ENCODE peak calls at places on chromosomes 16 and 17, in ten cellular contexts. One of them, this sample, is unnamed.

GRCh38 chr16:6144441-6144840 is 1046.8 kb upstream of the EEF2KMT start:
- DNase-seq in ovary: no peak
- DNase-seq in prostate gland: no peak
- DNase-seq in BJ: no peak
- DNase-seq in breast epithelium: no peak
- DNase-seq in H1: no peak
- DNase-seq in upper lobe of right lung: no peak
- DNase-seq in adipocyte: no peak
- DNase-seq in OCI-LY7: no peak
- DNase-seq in IMR-90: no peak
- DNase-seq in this sample: no peak

GRCh38 chr17:9982159-9982558 is 77.1 kb upstream of the RCVRN start:
- DNase-seq in BJ: no peak
- DNase-seq in breast epithelium: peak
- DNase-seq in adipocyte: no peak
- DNase-seq in OCI-LY7: no peak
- DNase-seq in prostate gland: no peak
- DNase-seq in ovary: no peak
- DNase-seq in upper lobe of right lung: no peak
- DNase-seq in H1: peak
- DNase-seq in IMR-90: no peak
- DNase-seq in this sample: no peak

GRCh38 chr17:31609331-31609730 is 217.9 kb downstream of the RAB11FIP4 start:
- DNase-seq in adipocyte: no peak
- DNase-seq in OCI-LY7: no peak
- DNase-seq in ovary: no peak
- DNase-seq in BJ: no peak
- DNase-seq in IMR-90: no peak
- DNase-seq in prostate gland: no peak
- DNase-seq in upper lobe of right lung: no peak
- DNase-seq in breast epithelium: no peak
- DNase-seq in H1: no peak
- DNase-seq in this sample: no peak

GRCh38 chr17:78484300-78485159 is 92.7 kb downstream of the DNAH17 start:
- DNase-seq in BJ: no peak
- DNase-seq in adipocyte: peak
- DNase-seq in H1: no peak
- DNase-seq in ovary: no peak
- DNase-seq in breast epithelium: no peak
- DNase-seq in prostate gland: no peak
- DNase-seq in OCI-LY7: peak
- DNase-seq in IMR-90: no peak
- DNase-seq in upper lobe of right lung: peak
- DNase-seq in this sample: no peak

GRCh38 chr17:29784661-29785060 is 145.4 kb downstream of the SSH2 start:
- DNase-seq in ovary: no peak
- DNase-seq in OCI-LY7: no peak
- DNase-seq in upper lobe of right lung: no peak
- DNase-seq in prostate gland: no peak
- DNase-seq in adipocyte: peak
- DNase-seq in IMR-90: peak
- DNase-seq in BJ: no peak
- DNase-seq in H1: no peak
- DNase-seq in breast epithelium: no peak
- DNase-seq in this sample: no peak

GRCh38 chr17:82297280-82297803 is 20.1 kb downstream of the CD7 start:
- DNase-seq in prostate gland: peak
- DNase-seq in adipocyte: peak
- DNase-seq in upper lobe of right lung: peak
- DNase-seq in H1: no peak
- DNase-seq in IMR-90: no peak
- DNase-seq in OCI-LY7: peak
- DNase-seq in ovary: peak
- DNase-seq in breast epithelium: peak
- DNase-seq in BJ: peak
- DNase-seq in this sample: peak

GRCh38 chr17:34269969-34270368 is at the start of gene CCL7:
- DNase-seq in OCI-LY7: no peak
- DNase-seq in upper lobe of right lung: no peak
- DNase-seq in breast epithelium: no peak
- DNase-seq in prostate gland: no peak
- DNase-seq in IMR-90: peak
- DNase-seq in ovary: no peak
- DNase-seq in adipocyte: no peak
- DNase-seq in BJ: no peak
- DNase-seq in H1: no peak
- DNase-seq in this sample: no peak

GRCh38 chr17:39244016-39244599 is 18.4 kb upstream of the STAC2 start:
- DNase-seq in adipocyte: no peak
- DNase-seq in breast epithelium: no peak
- DNase-seq in prostate gland: no peak
- DNase-seq in BJ: no peak
- DNase-seq in upper lobe of right lung: no peak
- DNase-seq in OCI-LY7: peak
- DNase-seq in ovary: no peak
- DNase-seq in H1: no peak
- DNase-seq in IMR-90: no peak
- DNase-seq in this sample: no peak

GRCh38 chr16:81618661-81619060 is 160.4 kb upstream of the PLCG2 start:
- DNase-seq in H1: no peak
- DNase-seq in breast epithelium: no peak
- DNase-seq in BJ: no peak
- DNase-seq in OCI-LY7: no peak
- DNase-seq in ovary: no peak
- DNase-seq in adipocyte: no peak
- DNase-seq in prostate gland: peak
- DNase-seq in IMR-90: no peak
- DNase-seq in upper lobe of right lung: no peak
- DNase-seq in this sample: no peak

GRCh38 chr17:67276075-67276474 is 31.1 kb upstream of the HELZ start:
- DNase-seq in ovary: no peak
- DNase-seq in prostate gland: no peak
- DNase-seq in OCI-LY7: peak
- DNase-seq in breast epithelium: no peak
- DNase-seq in adipocyte: no peak
- DNase-seq in H1: peak
- DNase-seq in upper lobe of right lung: no peak
- DNase-seq in IMR-90: no peak
- DNase-seq in BJ: no peak
- DNase-seq in this sample: no peak

GRCh38 chr16:87627542-87628245 is 25.4 kb downstream of the JPH3 start:
- DNase-seq in adipocyte: no peak
- DNase-seq in ovary: no peak
- DNase-seq in OCI-LY7: no peak
- DNase-seq in IMR-90: no peak
- DNase-seq in prostate gland: no peak
- DNase-seq in breast epithelium: no peak
- DNase-seq in upper lobe of right lung: no peak
- DNase-seq in H1: no peak
- DNase-seq in BJ: no peak
- DNase-seq in this sample: no peak

GRCh38 chr16:13335894-13336293 is 434.5 kb downstream of the SHISA9 start:
- DNase-seq in prostate gland: no peak
- DNase-seq in breast epithelium: no peak
- DNase-seq in OCI-LY7: no peak
- DNase-seq in upper lobe of right lung: no peak
- DNase-seq in IMR-90: no peak
- DNase-seq in adipocyte: no peak
- DNase-seq in H1: no peak
- DNase-seq in BJ: no peak
- DNase-seq in ovary: no peak
- DNase-seq in this sample: no peak
- H3K4me3 ChIP-seq in prostate gland: no peak
- H3K4me3 ChIP-seq in breast epithelium: no peak
- H3K4me3 ChIP-seq in OCI-LY7: no peak
- H3K4me3 ChIP-seq in upper lobe of right lung: no peak
- H3K4me3 ChIP-seq in IMR-90: no peak
- H3K4me3 ChIP-seq in adipocyte: no peak
- H3K4me3 ChIP-seq in H1: no peak
- H3K4me3 ChIP-seq in BJ: no peak
- H3K4me3 ChIP-seq in ovary: no peak
- H3K4me3 ChIP-seq in this sample: no peak

DNA sequence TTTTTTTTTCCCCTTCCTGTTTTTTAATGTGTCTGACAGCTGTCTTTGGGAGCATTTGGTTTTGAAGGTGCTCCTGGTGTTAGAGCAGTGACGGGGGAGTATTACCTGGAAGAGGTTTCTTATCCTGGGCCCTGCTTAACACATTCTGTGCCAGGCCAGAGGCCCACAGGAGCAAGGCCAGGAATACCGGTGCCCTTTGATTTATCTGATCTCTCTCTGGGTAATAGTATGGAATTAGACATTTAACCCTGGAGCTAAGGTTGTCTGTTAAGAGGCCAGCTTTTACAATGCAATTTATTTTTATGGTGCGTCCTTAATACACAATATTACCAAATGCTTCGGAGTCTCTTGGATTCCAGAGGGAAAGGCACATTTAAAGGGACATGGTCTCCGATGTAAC is 37.2 kb upstream of the GSE1 start:
- DNase-seq in breast epithelium: no peak
- DNase-seq in prostate gland: no peak
- DNase-seq in BJ: no peak
- DNase-seq in OCI-LY7: no peak
- DNase-seq in adipocyte: no peak
- DNase-seq in ovary: no peak
- DNase-seq in H1: no peak
- DNase-seq in upper lobe of right lung: no peak
- DNase-seq in IMR-90: no peak
- DNase-seq in this sample: no peak
- H3K4me3 ChIP-seq in breast epithelium: no peak
- H3K4me3 ChIP-seq in prostate gland: no peak
- H3K4me3 ChIP-seq in BJ: no peak
- H3K4me3 ChIP-seq in OCI-LY7: no peak
- H3K4me3 ChIP-seq in adipocyte: no peak
- H3K4me3 ChIP-seq in ovary: no peak
- H3K4me3 ChIP-seq in H1: no peak
- H3K4me3 ChIP-seq in upper lobe of right lung: no peak
- H3K4me3 ChIP-seq in IMR-90: no peak
- H3K4me3 ChIP-seq in this sample: no peak

GRCh38 chr17:50538549-50539410 is 6.2 kb downstream of the EPN3 start:
- DNase-seq in OCI-LY7: no peak
- DNase-seq in BJ: no peak
- DNase-seq in ovary: no peak
- DNase-seq in H1: no peak
- DNase-seq in breast epithelium: no peak
- DNase-seq in adipocyte: no peak
- DNase-seq in prostate gland: no peak
- DNase-seq in IMR-90: no peak
- DNase-seq in upper lobe of right lung: no peak
- DNase-seq in this sample: peak

GRCh38 chr17:50541402-50541915 is 5.5 kb upstream of the SPATA20 start:
- DNase-seq in OCI-LY7: no peak
- DNase-seq in breast epithelium: no peak
- DNase-seq in adipocyte: no peak
- DNase-seq in prostate gland: no peak
- DNase-seq in IMR-90: no peak
- DNase-seq in BJ: no peak
- DNase-seq in ovary: no peak
- DNase-seq in H1: no peak
- DNase-seq in upper lobe of right lung: no peak
- DNase-seq in this sample: no peak

GRCh38 chr17:50539762-50540440 is 7.1 kb upstream of the SPATA20 start:
- DNase-seq in ovary: no peak
- DNase-seq in BJ: no peak
- DNase-seq in IMR-90: no peak
- DNase-seq in prostate gland: peak
- DNase-seq in OCI-LY7: no peak
- DNase-seq in breast epithelium: no peak
- DNase-seq in H1: no peak
- DNase-seq in adipocyte: no peak
- DNase-seq in upper lobe of right lung: no peak
- DNase-seq in this sample: peak

GRCh38 chr17:50541916-50542688 is 4.9 kb upstream of the SPATA20 start:
- DNase-seq in upper lobe of right lung: peak
- DNase-seq in prostate gland: peak
- DNase-seq in breast epithelium: peak
- DNase-seq in H1: no peak
- DNase-seq in adipocyte: peak
- DNase-seq in BJ: peak
- DNase-seq in OCI-LY7: peak
- DNase-seq in ovary: peak
- DNase-seq in IMR-90: peak
- DNase-seq in this sample: peak

GRCh38 chr17:50540485-50541401 is 6.2 kb upstream of the SPATA20 start:
- DNase-seq in prostate gland: no peak
- DNase-seq in IMR-90: no peak
- DNase-seq in OCI-LY7: no peak
- DNase-seq in upper lobe of right lung: no peak
- DNase-seq in adipocyte: no peak
- DNase-seq in breast epithelium: no peak
- DNase-seq in H1: no peak
- DNase-seq in BJ: no peak
- DNase-seq in ovary: peak
- DNase-seq in this sample: peak
- H3K4me3 ChIP-seq in prostate gland: no peak
- H3K4me3 ChIP-seq in IMR-90: no peak
- H3K4me3 ChIP-seq in OCI-LY7: no peak
- H3K4me3 ChIP-seq in upper lobe of right lung: peak
- H3K4me3 ChIP-seq in adipocyte: no peak
- H3K4me3 ChIP-seq in breast epithelium: peak
- H3K4me3 ChIP-seq in H1: peak
- H3K4me3 ChIP-seq in BJ: no peak
- H3K4me3 ChIP-seq in ovary: no peak
- H3K4me3 ChIP-seq in this sample: no peak

GRCh38 chr16:27758544-27758943 is 208.6 kb downstream of the KATNIP start:
- DNase-seq in breast epithelium: no peak
- DNase-seq in H1: no peak
- DNase-seq in upper lobe of right lung: no peak
- DNase-seq in adipocyte: no peak
- DNase-seq in IMR-90: no peak
- DNase-seq in ovary: no peak
- DNase-seq in prostate gland: no peak
- DNase-seq in BJ: no peak
- DNase-seq in OCI-LY7: no peak
- DNase-seq in this sample: no peak

GRCh38 chr16:27759301-27759871 is 209.4 kb downstream of the KATNIP start:
- DNase-seq in breast epithelium: no peak
- DNase-seq in H1: no peak
- DNase-seq in upper lobe of right lung: no peak
- DNase-seq in ovary: no peak
- DNase-seq in OCI-LY7: no peak
- DNase-seq in adipocyte: no peak
- DNase-seq in BJ: no peak
- DNase-seq in prostate gland: no peak
- DNase-seq in IMR-90: peak
- DNase-seq in this sample: no peak

GRCh38 chr16:27760845-27761176 is 210.9 kb downstream of the KATNIP start:
- DNase-seq in H1: no peak
- DNase-seq in upper lobe of right lung: no peak
- DNase-seq in IMR-90: no peak
- DNase-seq in prostate gland: no peak
- DNase-seq in adipocyte: no peak
- DNase-seq in ovary: no peak
- DNase-seq in breast epithelium: no peak
- DNase-seq in BJ: no peak
- DNase-seq in OCI-LY7: no peak
- DNase-seq in this sample: no peak

GRCh38 chr16:27761816-27762215 is 211.9 kb downstream of the KATNIP start:
- DNase-seq in ovary: no peak
- DNase-seq in H1: no peak
- DNase-seq in adipocyte: no peak
- DNase-seq in breast epithelium: no peak
- DNase-seq in upper lobe of right lung: no peak
- DNase-seq in OCI-LY7: no peak
- DNase-seq in BJ: no peak
- DNase-seq in prostate gland: no peak
- DNase-seq in IMR-90: no peak
- DNase-seq in this sample: no peak

GRCh38 chr16:27759947-27760844 is 210.3 kb downstream of the KATNIP start:
- DNase-seq in breast epithelium: no peak
- DNase-seq in OCI-LY7: no peak
- DNase-seq in IMR-90: no peak
- DNase-seq in adipocyte: no peak
- DNase-seq in prostate gland: no peak
- DNase-seq in ovary: no peak
- DNase-seq in H1: no peak
- DNase-seq in BJ: no peak
- DNase-seq in upper lobe of right lung: no peak
- DNase-seq in this sample: no peak
- H3K4me3 ChIP-seq in breast epithelium: no peak
- H3K4me3 ChIP-seq in OCI-LY7: no peak
- H3K4me3 ChIP-seq in IMR-90: no peak
- H3K4me3 ChIP-seq in adipocyte: no peak
- H3K4me3 ChIP-seq in prostate gland: no peak
- H3K4me3 ChIP-seq in ovary: no peak
- H3K4me3 ChIP-seq in H1: no peak
- H3K4me3 ChIP-seq in BJ: no peak
- H3K4me3 ChIP-seq in upper lobe of right lung: no peak
- H3K4me3 ChIP-seq in this sample: no peak

This sample was measured in kidney.